ENCODE peak calls at places on chromosomes 3 and 15, in ten cellular contexts. One of them, this sample, is unnamed.

GRCh38 chr15:63491979-63492378 is 12.4 kb upstream of the USP3 start:
- DNase-seq in HuH-7.5: no peak
- DNase-seq in spleen: no peak
- DNase-seq in stimulated activated CD8-positive, alpha-beta memory T cell treated with anti-CD3 and anti-CD28 coated beads, Interleukin-15, amount 100 ng/mL, for 4 hours: no peak
- DNase-seq in posterior cingulate gyrus: no peak
- DNase-seq in GM23338: no peak
- DNase-seq in head of caudate nucleus: no peak
- DNase-seq in activated T-cell treated with anti-CD3 and anti-CD28 coated beads for 1 hour: no peak
- DNase-seq in ACHN: no peak
- DNase-seq in amniotic stem cell: no peak
- DNase-seq in this sample: no peak

GRCh38 chr3:38117748-38118420 is 19.0 kb downstream of the ACAA1 start:
- DNase-seq in activated T-cell treated with anti-CD3 and anti-CD28 coated beads for 1 hour: peak
- DNase-seq in head of caudate nucleus: peak
- DNase-seq in ACHN: peak
- DNase-seq in spleen: peak
- DNase-seq in amniotic stem cell: no peak
- DNase-seq in stimulated activated CD8-positive, alpha-beta memory T cell treated with anti-CD3 and anti-CD28 coated beads, Interleukin-15, amount 100 ng/mL, for 4 hours: peak
- DNase-seq in HuH-7.5: peak
- DNase-seq in posterior cingulate gyrus: peak
- DNase-seq in GM23338: peak
- DNase-seq in this sample: peak

GRCh38 chr15:48645558-48646330 is at the start of gene FBN1:
- DNase-seq in head of caudate nucleus: peak
- DNase-seq in amniotic stem cell: peak
- DNase-seq in activated T-cell treated with anti-CD3 and anti-CD28 coated beads for 1 hour: no peak
- DNase-seq in HuH-7.5: peak
- DNase-seq in ACHN: peak
- DNase-seq in spleen: peak
- DNase-seq in stimulated activated CD8-positive, alpha-beta memory T cell treated with anti-CD3 and anti-CD28 coated beads, Interleukin-15, amount 100 ng/mL, for 4 hours: no peak
- DNase-seq in GM23338: peak
- DNase-seq in posterior cingulate gyrus: peak
- DNase-seq in this sample: no peak

GRCh38 chr15:49530106-49530505 is 90.5 kb downstream of the FAM227B start:
- DNase-seq in activated T-cell treated with anti-CD3 and anti-CD28 coated beads for 1 hour: no peak
- DNase-seq in HuH-7.5: no peak
- DNase-seq in GM23338: no peak
- DNase-seq in amniotic stem cell: no peak
- DNase-seq in ACHN: no peak
- DNase-seq in stimulated activated CD8-positive, alpha-beta memory T cell treated with anti-CD3 and anti-CD28 coated beads, Interleukin-15, amount 100 ng/mL, for 4 hours: no peak
- DNase-seq in spleen: no peak
- DNase-seq in posterior cingulate gyrus: no peak
- DNase-seq in head of caudate nucleus: no peak
- DNase-seq in this sample: no peak

GRCh38 chr3:139134678-139135372 is 90.1 kb upstream of the PRR23C start:
- DNase-seq in activated T-cell treated with anti-CD3 and anti-CD28 coated beads for 1 hour: no peak
- DNase-seq in HuH-7.5: no peak
- DNase-seq in ACHN: no peak
- DNase-seq in spleen: no peak
- DNase-seq in stimulated activated CD8-positive, alpha-beta memory T cell treated with anti-CD3 and anti-CD28 coated beads, Interleukin-15, amount 100 ng/mL, for 4 hours: no peak
- DNase-seq in GM23338: no peak
- DNase-seq in head of caudate nucleus: no peak
- DNase-seq in posterior cingulate gyrus: no peak
- DNase-seq in amniotic stem cell: no peak
- DNase-seq in this sample: no peak

GRCh38 chr3:196653127-196653795 is 13.8 kb downstream of the NRROS start:
- DNase-seq in stimulated activated CD8-positive, alpha-beta memory T cell treated with anti-CD3 and anti-CD28 coated beads, Interleukin-15, amount 100 ng/mL, for 4 hours: no peak
- DNase-seq in spleen: no peak
- DNase-seq in GM23338: no peak
- DNase-seq in posterior cingulate gyrus: peak
- DNase-seq in activated T-cell treated with anti-CD3 and anti-CD28 coated beads for 1 hour: no peak
- DNase-seq in head of caudate nucleus: no peak
- DNase-seq in HuH-7.5: no peak
- DNase-seq in ACHN: no peak
- DNase-seq in amniotic stem cell: no peak
- DNase-seq in this sample: no peak

GRCh38 chr15:41983221-41983620 is 10.9 kb upstream of the EHD4 start:
- DNase-seq in ACHN: no peak
- DNase-seq in HuH-7.5: no peak
- DNase-seq in spleen: no peak
- DNase-seq in GM23338: peak
- DNase-seq in amniotic stem cell: no peak
- DNase-seq in head of caudate nucleus: no peak
- DNase-seq in activated T-cell treated with anti-CD3 and anti-CD28 coated beads for 1 hour: no peak
- DNase-seq in posterior cingulate gyrus: peak
- DNase-seq in stimulated activated CD8-positive, alpha-beta memory T cell treated with anti-CD3 and anti-CD28 coated beads, Interleukin-15, amount 100 ng/mL, for 4 hours: no peak
- DNase-seq in this sample: no peak

GRCh38 chr3:112610121-112610520 is 30.8 kb downstream of the CCDC80 start:
- DNase-seq in posterior cingulate gyrus: no peak
- DNase-seq in GM23338: no peak
- DNase-seq in amniotic stem cell: no peak
- DNase-seq in HuH-7.5: no peak
- DNase-seq in activated T-cell treated with anti-CD3 and anti-CD28 coated beads for 1 hour: no peak
- DNase-seq in stimulated activated CD8-positive, alpha-beta memory T cell treated with anti-CD3 and anti-CD28 coated beads, Interleukin-15, amount 100 ng/mL, for 4 hours: no peak
- DNase-seq in spleen: no peak
- DNase-seq in head of caudate nucleus: no peak
- DNase-seq in ACHN: no peak
- DNase-seq in this sample: no peak

GRCh38 chr3:12194209-12194608 is 35.5 kb upstream of the TIMP4 start:
- DNase-seq in HuH-7.5: no peak
- DNase-seq in amniotic stem cell: no peak
- DNase-seq in ACHN: peak
- DNase-seq in activated T-cell treated with anti-CD3 and anti-CD28 coated beads for 1 hour: no peak
- DNase-seq in stimulated activated CD8-positive, alpha-beta memory T cell treated with anti-CD3 and anti-CD28 coated beads, Interleukin-15, amount 100 ng/mL, for 4 hours: no peak
- DNase-seq in posterior cingulate gyrus: no peak
- DNase-seq in head of caudate nucleus: no peak
- DNase-seq in GM23338: no peak
- DNase-seq in spleen: no peak
- DNase-seq in this sample: no peak

GRCh38 chr3:105752791-105753415 is 115.9 kb downstream of the CBLB start:
- DNase-seq in activated T-cell treated with anti-CD3 and anti-CD28 coated beads for 1 hour: peak
- DNase-seq in head of caudate nucleus: no peak
- DNase-seq in stimulated activated CD8-positive, alpha-beta memory T cell treated with anti-CD3 and anti-CD28 coated beads, Interleukin-15, amount 100 ng/mL, for 4 hours: no peak
- DNase-seq in GM23338: no peak
- DNase-seq in ACHN: no peak
- DNase-seq in HuH-7.5: no peak
- DNase-seq in amniotic stem cell: no peak
- DNase-seq in posterior cingulate gyrus: no peak
- DNase-seq in spleen: no peak
- DNase-seq in this sample: peak

GRCh38 chr3:126005951-126006350 is 37.0 kb downstream of the ROPN1B start:
- DNase-seq in HuH-7.5: no peak
- DNase-seq in posterior cingulate gyrus: no peak
- DNase-seq in activated T-cell treated with anti-CD3 and anti-CD28 coated beads for 1 hour: no peak
- DNase-seq in spleen: no peak
- DNase-seq in stimulated activated CD8-positive, alpha-beta memory T cell treated with anti-CD3 and anti-CD28 coated beads, Interleukin-15, amount 100 ng/mL, for 4 hours: no peak
- DNase-seq in GM23338: no peak
- DNase-seq in ACHN: no peak
- DNase-seq in head of caudate nucleus: no peak
- DNase-seq in amniotic stem cell: no peak
- DNase-seq in this sample: no peak

GRCh38 chr3:86653801-86654200 is 337.1 kb downstream of the VGLL3 start:
- DNase-seq in head of caudate nucleus: peak
- DNase-seq in spleen: no peak
- DNase-seq in GM23338: peak
- DNase-seq in amniotic stem cell: no peak
- DNase-seq in stimulated activated CD8-positive, alpha-beta memory T cell treated with anti-CD3 and anti-CD28 coated beads, Interleukin-15, amount 100 ng/mL, for 4 hours: no peak
- DNase-seq in activated T-cell treated with anti-CD3 and anti-CD28 coated beads for 1 hour: no peak
- DNase-seq in HuH-7.5: no peak
- DNase-seq in ACHN: no peak
- DNase-seq in posterior cingulate gyrus: no peak
- DNase-seq in this sample: no peak

GRCh38 chr15:69304176-69304533 is 5.4 kb downstream of the PAQR5 start:
- DNase-seq in posterior cingulate gyrus: no peak
- DNase-seq in ACHN: peak
- DNase-seq in head of caudate nucleus: no peak
- DNase-seq in activated T-cell treated with anti-CD3 and anti-CD28 coated beads for 1 hour: no peak
- DNase-seq in spleen: no peak
- DNase-seq in GM23338: no peak
- DNase-seq in stimulated activated CD8-positive, alpha-beta memory T cell treated with anti-CD3 and anti-CD28 coated beads, Interleukin-15, amount 100 ng/mL, for 4 hours: no peak
- DNase-seq in HuH-7.5: peak
- DNase-seq in amniotic stem cell: no peak
- DNase-seq in this sample: no peak

GRCh38 chr3:131535596-131535995 is 32.8 kb upstream of the MRPL3 start:
- DNase-seq in spleen: no peak
- DNase-seq in activated T-cell treated with anti-CD3 and anti-CD28 coated beads for 1 hour: no peak
- DNase-seq in head of caudate nucleus: no peak
- DNase-seq in ACHN: no peak
- DNase-seq in stimulated activated CD8-positive, alpha-beta memory T cell treated with anti-CD3 and anti-CD28 coated beads, Interleukin-15, amount 100 ng/mL, for 4 hours: no peak
- DNase-seq in GM23338: peak
- DNase-seq in posterior cingulate gyrus: no peak
- DNase-seq in HuH-7.5: no peak
- DNase-seq in amniotic stem cell: no peak
- DNase-seq in this sample: no peak

GRCh38 chr15:29821416-29822099 is 710 bp downstream of the TJP1 start:
- DNase-seq in head of caudate nucleus: peak
- DNase-seq in stimulated activated CD8-positive, alpha-beta memory T cell treated with anti-CD3 and anti-CD28 coated beads, Interleukin-15, amount 100 ng/mL, for 4 hours: no peak
- DNase-seq in HuH-7.5: peak
- DNase-seq in ACHN: peak
- DNase-seq in posterior cingulate gyrus: peak
- DNase-seq in amniotic stem cell: peak
- DNase-seq in spleen: no peak
- DNase-seq in GM23338: peak
- DNase-seq in activated T-cell treated with anti-CD3 and anti-CD28 coated beads for 1 hour: no peak
- DNase-seq in this sample: no peak

GRCh38 chr15:65393557-65393956 is 15.8 kb upstream of the IGDCC3 start:
- DNase-seq in HuH-7.5: no peak
- DNase-seq in amniotic stem cell: no peak
- DNase-seq in activated T-cell treated with anti-CD3 and anti-CD28 coated beads for 1 hour: no peak
- DNase-seq in stimulated activated CD8-positive, alpha-beta memory T cell treated with anti-CD3 and anti-CD28 coated beads, Interleukin-15, amount 100 ng/mL, for 4 hours: no peak
- DNase-seq in GM23338: no peak
- DNase-seq in head of caudate nucleus: no peak
- DNase-seq in spleen: no peak
- DNase-seq in ACHN: no peak
- DNase-seq in posterior cingulate gyrus: peak
- DNase-seq in this sample: no peak

GRCh38 chr3:64327039-64327804 is 102.0 kb upstream of the PRICKLE2 start:
- DNase-seq in stimulated activated CD8-positive, alpha-beta memory T cell treated with anti-CD3 and anti-CD28 coated beads, Interleukin-15, amount 100 ng/mL, for 4 hours: no peak
- DNase-seq in amniotic stem cell: no peak
- DNase-seq in posterior cingulate gyrus: peak
- DNase-seq in ACHN: no peak
- DNase-seq in GM23338: no peak
- DNase-seq in activated T-cell treated with anti-CD3 and anti-CD28 coated beads for 1 hour: no peak
- DNase-seq in spleen: no peak
- DNase-seq in HuH-7.5: no peak
- DNase-seq in head of caudate nucleus: no peak
- DNase-seq in this sample: no peak

GRCh38 chr3:105518806-105519418 is 152.2 kb downstream of the ALCAM start:
- DNase-seq in HuH-7.5: no peak
- DNase-seq in ACHN: peak
- DNase-seq in posterior cingulate gyrus: no peak
- DNase-seq in amniotic stem cell: peak
- DNase-seq in GM23338: peak
- DNase-seq in stimulated activated CD8-positive, alpha-beta memory T cell treated with anti-CD3 and anti-CD28 coated beads, Interleukin-15, amount 100 ng/mL, for 4 hours: no peak
- DNase-seq in head of caudate nucleus: no peak
- DNase-seq in spleen: no peak
- DNase-seq in activated T-cell treated with anti-CD3 and anti-CD28 coated beads for 1 hour: no peak
- DNase-seq in this sample: no peak

GRCh38 chr3:179558742-179559364 is 3.9 kb upstream of the ACTL6A start:
- DNase-seq in GM23338: peak
- DNase-seq in posterior cingulate gyrus: peak
- DNase-seq in stimulated activated CD8-positive, alpha-beta memory T cell treated with anti-CD3 and anti-CD28 coated beads, Interleukin-15, amount 100 ng/mL, for 4 hours: no peak
- DNase-seq in head of caudate nucleus: peak
- DNase-seq in activated T-cell treated with anti-CD3 and anti-CD28 coated beads for 1 hour: peak
- DNase-seq in HuH-7.5: peak
- DNase-seq in amniotic stem cell: peak
- DNase-seq in spleen: peak
- DNase-seq in ACHN: peak
- DNase-seq in this sample: no peak

GRCh38 chr3:40504636-40505430 is 1.0 kb upstream of the ZNF620 start:
- DNase-seq in HuH-7.5: no peak
- DNase-seq in ACHN: peak
- DNase-seq in spleen: no peak
- DNase-seq in posterior cingulate gyrus: no peak
- DNase-seq in head of caudate nucleus: no peak
- DNase-seq in amniotic stem cell: no peak
- DNase-seq in GM23338: no peak
- DNase-seq in stimulated activated CD8-positive, alpha-beta memory T cell treated with anti-CD3 and anti-CD28 coated beads, Interleukin-15, amount 100 ng/mL, for 4 hours: no peak
- DNase-seq in activated T-cell treated with anti-CD3 and anti-CD28 coated beads for 1 hour: no peak
- DNase-seq in this sample: no peak

GRCh38 chr3:41239587-41239986 is 40.3 kb downstream of the CTNNB1 start:
- DNase-seq in GM23338: no peak
- DNase-seq in amniotic stem cell: no peak
- DNase-seq in HuH-7.5: no peak
- DNase-seq in spleen: no peak
- DNase-seq in ACHN: no peak
- DNase-seq in head of caudate nucleus: no peak
- DNase-seq in stimulated activated CD8-positive, alpha-beta memory T cell treated with anti-CD3 and anti-CD28 coated beads, Interleukin-15, amount 100 ng/mL, for 4 hours: no peak
- DNase-seq in activated T-cell treated with anti-CD3 and anti-CD28 coated beads for 1 hour: no peak
- DNase-seq in posterior cingulate gyrus: no peak
- DNase-seq in this sample: no peak

GRCh38 chr3:192878374-192878773 is 39.3 kb downstream of the MB21D2 start:
- DNase-seq in head of caudate nucleus: no peak
- DNase-seq in ACHN: no peak
- DNase-seq in posterior cingulate gyrus: no peak
- DNase-seq in activated T-cell treated with anti-CD3 and anti-CD28 coated beads for 1 hour: no peak
- DNase-seq in amniotic stem cell: no peak
- DNase-seq in GM23338: no peak
- DNase-seq in HuH-7.5: no peak
- DNase-seq in stimulated activated CD8-positive, alpha-beta memory T cell treated with anti-CD3 and anti-CD28 coated beads, Interleukin-15, amount 100 ng/mL, for 4 hours: no peak
- DNase-seq in spleen: no peak
- DNase-seq in this sample: no peak

GRCh38 chr3:52860424-52860768 is 25.6 kb upstream of the MUSTN1 start:
- DNase-seq in activated T-cell treated with anti-CD3 and anti-CD28 coated beads for 1 hour: no peak
- DNase-seq in amniotic stem cell: no peak
- DNase-seq in GM23338: no peak
- DNase-seq in stimulated activated CD8-positive, alpha-beta memory T cell treated with anti-CD3 and anti-CD28 coated beads, Interleukin-15, amount 100 ng/mL, for 4 hours: no peak
- DNase-seq in ACHN: no peak
- DNase-seq in posterior cingulate gyrus: no peak
- DNase-seq in HuH-7.5: no peak
- DNase-seq in spleen: peak
- DNase-seq in head of caudate nucleus: no peak
- DNase-seq in this sample: no peak

GRCh38 chr15:75452968-75453702 is 1.6 kb upstream of the SIN3A start:
- DNase-seq in head of caudate nucleus: peak
- DNase-seq in ACHN: peak
- DNase-seq in posterior cingulate gyrus: no peak
- DNase-seq in amniotic stem cell: no peak
- DNase-seq in HuH-7.5: peak
- DNase-seq in stimulated activated CD8-positive, alpha-beta memory T cell treated with anti-CD3 and anti-CD28 coated beads, Interleukin-15, amount 100 ng/mL, for 4 hours: peak
- DNase-seq in activated T-cell treated with anti-CD3 and anti-CD28 coated beads for 1 hour: peak
- DNase-seq in spleen: peak
- DNase-seq in GM23338: peak
- DNase-seq in this sample: peak

GRCh38 chr3:21665444-21665843 is 85.6 kb downstream of the ZNF385D start:
- DNase-seq in stimulated activated CD8-positive, alpha-beta memory T cell treated with anti-CD3 and anti-CD28 coated beads, Interleukin-15, amount 100 ng/mL, for 4 hours: no peak
- DNase-seq in GM23338: peak
- DNase-seq in activated T-cell treated with anti-CD3 and anti-CD28 coated beads for 1 hour: no peak
- DNase-seq in ACHN: no peak
- DNase-seq in HuH-7.5: no peak
- DNase-seq in spleen: no peak
- DNase-seq in head of caudate nucleus: no peak
- DNase-seq in posterior cingulate gyrus: no peak
- DNase-seq in amniotic stem cell: no peak
- DNase-seq in this sample: no peak

GRCh38 chr3:160801386-160802118 is 45.5 kb downstream of the PPM1L start:
- DNase-seq in activated T-cell treated with anti-CD3 and anti-CD28 coated beads for 1 hour: no peak
- DNase-seq in posterior cingulate gyrus: peak
- DNase-seq in amniotic stem cell: no peak
- DNase-seq in GM23338: no peak
- DNase-seq in stimulated activated CD8-positive, alpha-beta memory T cell treated with anti-CD3 and anti-CD28 coated beads, Interleukin-15, amount 100 ng/mL, for 4 hours: no peak
- DNase-seq in head of caudate nucleus: no peak
- DNase-seq in ACHN: no peak
- DNase-seq in spleen: no peak
- DNase-seq in HuH-7.5: no peak
- DNase-seq in this sample: no peak

GRCh38 chr15:67185621-67186225 is 68.7 kb downstream of the AAGAB start:
- DNase-seq in ACHN: no peak
- DNase-seq in amniotic stem cell: no peak
- DNase-seq in spleen: no peak
- DNase-seq in HuH-7.5: no peak
- DNase-seq in posterior cingulate gyrus: peak
- DNase-seq in head of caudate nucleus: no peak
- DNase-seq in stimulated activated CD8-positive, alpha-beta memory T cell treated with anti-CD3 and anti-CD28 coated beads, Interleukin-15, amount 100 ng/mL, for 4 hours: no peak
- DNase-seq in activated T-cell treated with anti-CD3 and anti-CD28 coated beads for 1 hour: no peak
- DNase-seq in GM23338: no peak
- DNase-seq in this sample: no peak

GRCh38 chr15:45732544-45733130 is 97.8 kb downstream of the SQOR start:
- DNase-seq in ACHN: no peak
- DNase-seq in amniotic stem cell: no peak
- DNase-seq in activated T-cell treated with anti-CD3 and anti-CD28 coated beads for 1 hour: no peak
- DNase-seq in GM23338: no peak
- DNase-seq in spleen: no peak
- DNase-seq in posterior cingulate gyrus: no peak
- DNase-seq in stimulated activated CD8-positive, alpha-beta memory T cell treated with anti-CD3 and anti-CD28 coated beads, Interleukin-15, amount 100 ng/mL, for 4 hours: no peak
- DNase-seq in HuH-7.5: no peak
- DNase-seq in head of caudate nucleus: peak
- DNase-seq in this sample: no peak